ENCODE peak calls at places on chromosomes 1 and 21, in six cellular contexts. I, P, B, T, J and E are unnamed samples. For H3K4me1, the result is how much of the 10 kb centered on the place peaks cover.

GRCh38 chr1:167713330-167714081 is 8.3 kb upstream of the MPZL1 start:
- DNase-seq in P (peak), B (peak), I (peak), T (no peak), J (peak), E (peak)

GRCh38 chr1:93446837-93447451 is 974 bp upstream of the FNBP1L start:
- DNase-seq in J (peak), T (no peak), B (no peak), P (peak), I (no peak), E (peak)

GRCh38 chr1:99639945-99640344 is 6.0 kb upstream of the PALMD start:
- DNase-seq in I (no peak), P (no peak), B (no peak), J (no peak), T (no peak), E (no peak)

GRCh38 chr1:177753655-177754054 is 216.2 kb downstream of the SEC16B start:
- DNase-seq in I (no peak), P (no peak), B (no peak), J (no peak), T (no peak), E (no peak)

GRCh38 chr21:40381111-40381510 is 465.8 kb downstream of the DSCAM start:
- DNase-seq in J (no peak), I (no peak), B (no peak), T (no peak), P (no peak), E (no peak)

GRCh38 chr1:28247603-28248272 is 11.6 kb upstream of the SESN2 start:
- DNase-seq in I (no peak), T (no peak), P (peak), J (no peak), B (no peak), E (no peak)

GRCh38 chr1:66575739-66576138 is 41.8 kb downstream of the SGIP1 start:
- DNase-seq in P (no peak), T (no peak), I (no peak), J (no peak), B (no peak), E (peak)

GRCh38 chr1:201786824-201787223 is 42.1 kb upstream of the IPO9 start:
- DNase-seq in T (no peak), J (no peak), P (no peak), I (peak), B (no peak), E (no peak)

GRCh38 chr1:12608311-12608957 is 9.6 kb downstream of the DHRS3 start:
- DNase-seq in B (no peak), T (no peak), J (no peak), I (no peak), P (no peak), E (no peak)

GRCh38 chr1:223717123-223717522 is 4.8 kb downstream of the CAPN2 start:
- DNase-seq in T (no peak), B (no peak), I (no peak), P (no peak), J (no peak), E (no peak)

GRCh38 chr21:36932417-36932816 is 34.1 kb downstream of the HLCS start:
- DNase-seq in I (no peak), T (no peak), J (no peak), B (no peak), P (no peak), E (no peak)

GRCh38 chr1:12435639-12436344 is 182.2 kb downstream of the DHRS3 start:
- DNase-seq in B (no peak), J (no peak), I (no peak), P (no peak), T (no peak), E (no peak)

GRCh38 chr1:206506803-206507394 is 432 bp upstream of the RASSF5 start:
- DNase-seq in B (no peak), P (peak), T (no peak), I (no peak), J (peak), E (no peak)

GRCh38 chr1:42239555-42239954 is 75.0 kb upstream of the GUCA2A start:
- DNase-seq in I (no peak), T (no peak), J (no peak), B (no peak), P (no peak), E (no peak)

GRCh38 chr1:18932387-18932786 is 24.1 kb downstream of the IFFO2 start:
- DNase-seq in J (no peak), P (no peak), T (no peak), B (no peak), I (no peak), E (no peak)

GRCh38 chr1:204267191-204267601 is 53.4 kb upstream of the GOLT1A start:
- DNase-seq in P (no peak), I (no peak), T (no peak), B (no peak), J (no peak), E (no peak)

GRCh38 chr1:161131721-161132409 is 602 bp downstream of the DEDD start:
- DNase-seq in T (no peak), J (no peak), I (no peak), B (no peak), P (no peak), E (no peak)

GRCh38 chr1:243938146-243938676 is 88.2 kb upstream of the AKT3 start:
- DNase-seq in J (no peak), I (no peak), T (no peak), P (no peak), B (no peak), E (no peak)

GRCh38 chr1:235131961-235132360 is 3.3 kb upstream of the TOMM20 start:
- DNase-seq in T (no peak), I (no peak), B (no peak), J (no peak), P (no peak), E (no peak)

GRCh38 chr1:234768569-234769283 is 158.7 kb upstream of the IRF2BP2 start:
- DNase-seq in T (no peak), P (peak), J (no peak), I (no peak), B (peak), E (no peak)

GRCh38 chr1:44208216-44208615 is 5.1 kb upstream of the DMAP1 start:
- DNase-seq in J (no peak), P (no peak), B (no peak), T (no peak), I (no peak), E (no peak)

GRCh38 chr1:225485991-225486530 is 58.2 kb upstream of the LBR start:
- DNase-seq in J (no peak), B (no peak), I (no peak), P (no peak), T (no peak), E (no peak)

GRCh38 chr1:173503391-173503790 is 26.3 kb downstream of the PRDX6 start:
- DNase-seq in P (peak), B (no peak), J (no peak), I (no peak), T (no peak), E (no peak)

GRCh38 chr21:41883582-41883981 is 4.4 kb upstream of the PRDM15 start:
- DNase-seq in B (no peak), P (no peak), T (no peak), J (no peak), I (no peak), E (no peak)

GRCh38 chr1:143735764-143736461 is 235.9 kb downstream of the FAM72C start:
- DNase-seq in B (no peak), J (peak), T (no peak), I (no peak), P (no peak), E (no peak)

GRCh38 chr1:89815611-89816010 is 5.2 kb upstream of the LRRC8D start:
- DNase-seq in T (no peak), P (no peak), J (no peak), B (no peak), I (no peak), E (no peak)

GRCh38 chr1:241716915-241717651 is 65.0 kb downstream of the WDR64 start:
- DNase-seq in T (no peak), I (no peak), B (no peak), P (no peak), J (no peak), E (no peak)

GRCh38 chr21:46661211-46661625 is 25.7 kb downstream of the PRMT2 start:
- DNase-seq in I (peak), P (peak), B (peak), J (peak), T (no peak), E (no peak)

GRCh38 chr1:197683895-197684553 is 91.3 kb downstream of the DENND1B start:
- DNase-seq in B (no peak), T (no peak), I (no peak), J (no peak), P (no peak), E (no peak)

GRCh38 chr1:205477759-205478247 is 22.0 kb upstream of the BLACAT1 start:
- DNase-seq in J (peak), P (peak), B (no peak), I (peak), T (no peak), E (peak)

GRCh38 chr1:154445040-154445472 is 39.9 kb downstream of the IL6R start:
- DNase-seq in T (no peak), B (no peak), I (no peak), P (no peak), J (no peak), E (peak)

GRCh38 chr1:94709891-94710581 is 110.1 kb upstream of the SLC44A3 start:
- DNase-seq in B (no peak), J (no peak), P (no peak), T (no peak), I (no peak), E (no peak)

GRCh38 chr1:243343970-243344749 is 88.3 kb downstream of the SDCCAG8 start:
- DNase-seq in I (no peak), P (no peak), T (no peak), B (peak), J (no peak), E (no peak)

GRCh38 chr1:1543706-1544099 is 3.3 kb upstream of the TMEM240 start:
- DNase-seq in J (peak), I (peak), B (no peak), P (no peak), T (no peak), E (no peak)

GRCh38 chr21:40049031-40049958 is 182.1 kb downstream of the PCP4 start:
- DNase-seq in T (no peak), J (no peak), B (no peak), I (no peak), P (peak), E (peak)

GRCh38 chr1:62337535-62337784 is 18.2 kb upstream of the KANK4 start:
- DNase-seq in P (no peak), T (no peak), I (no peak), J (no peak), B (no peak), E (no peak)

GRCh38 chr1:67769633-67770256 is 63.5 kb downstream of the GNG12 start:
- DNase-seq in P (no peak), I (no peak), B (no peak), J (no peak), T (no peak), E (no peak)

GRCh38 chr1:212285685-212286436 is 651 bp downstream of the PPP2R5A start:
- DNase-seq in I (peak), J (peak), T (no peak), P (peak), B (peak), E (peak)

GRCh38 chr1:209095627-209096595 is 487.6 kb upstream of the CAMK1G start:
- DNase-seq in I (no peak), P (no peak), B (no peak), T (no peak), J (no peak), E (peak)

DNA sequence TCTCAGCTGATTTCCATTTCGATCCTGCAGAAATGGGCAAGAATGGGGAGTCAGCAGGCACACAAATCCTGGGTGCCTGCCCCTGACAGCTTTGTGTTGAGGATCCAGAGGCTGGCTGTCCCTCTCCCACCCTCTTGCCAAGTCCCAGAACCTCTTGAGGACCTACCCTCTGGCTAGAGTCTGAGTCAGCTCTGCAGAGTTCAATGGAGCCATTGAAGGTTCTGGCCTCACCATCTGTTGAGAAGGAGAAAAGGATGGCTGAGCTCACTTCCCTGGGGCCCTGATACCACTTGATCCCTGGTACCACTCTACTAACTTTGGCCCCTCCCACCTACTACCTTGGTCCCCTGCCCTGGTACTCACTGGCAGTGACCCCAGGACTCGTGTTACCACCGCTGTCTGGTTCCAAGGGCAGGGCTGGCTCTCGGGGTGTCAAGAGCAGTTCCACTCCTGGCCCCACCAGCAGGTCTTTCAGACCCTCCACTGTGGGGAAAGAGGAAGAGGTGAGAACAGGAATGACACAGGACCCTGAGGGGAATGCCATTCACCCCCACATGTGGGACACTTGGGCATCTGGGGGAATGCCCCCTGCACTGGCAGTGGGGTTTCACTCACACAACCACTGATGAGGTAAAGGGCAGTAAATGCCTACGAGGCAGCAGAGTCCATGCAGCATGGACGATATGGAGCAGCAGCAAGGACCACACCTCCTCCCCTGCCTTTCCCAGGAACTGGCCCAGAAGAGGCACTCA is 10.5 kb downstream of the RXFP4 start:
- DNase-seq in T (no peak), I (no peak), J (no peak), P (no peak), B (no peak), E (no peak)
- H3K4me3 ChIP-seq in T (no peak), I (no peak), J (no peak), P (no peak), B (no peak), E (no peak)

GRCh38 chr1:164579346-164579745 is 20.4 kb downstream of the PBX1 start:
- DNase-seq in B (no peak), P (no peak), I (no peak), J (no peak), T (no peak), E (no peak)
- H3K4me1 ChIP-seq in B (under half), P (half or more), I (under half), J (under half), T (under half), E (under half)

DNA sequence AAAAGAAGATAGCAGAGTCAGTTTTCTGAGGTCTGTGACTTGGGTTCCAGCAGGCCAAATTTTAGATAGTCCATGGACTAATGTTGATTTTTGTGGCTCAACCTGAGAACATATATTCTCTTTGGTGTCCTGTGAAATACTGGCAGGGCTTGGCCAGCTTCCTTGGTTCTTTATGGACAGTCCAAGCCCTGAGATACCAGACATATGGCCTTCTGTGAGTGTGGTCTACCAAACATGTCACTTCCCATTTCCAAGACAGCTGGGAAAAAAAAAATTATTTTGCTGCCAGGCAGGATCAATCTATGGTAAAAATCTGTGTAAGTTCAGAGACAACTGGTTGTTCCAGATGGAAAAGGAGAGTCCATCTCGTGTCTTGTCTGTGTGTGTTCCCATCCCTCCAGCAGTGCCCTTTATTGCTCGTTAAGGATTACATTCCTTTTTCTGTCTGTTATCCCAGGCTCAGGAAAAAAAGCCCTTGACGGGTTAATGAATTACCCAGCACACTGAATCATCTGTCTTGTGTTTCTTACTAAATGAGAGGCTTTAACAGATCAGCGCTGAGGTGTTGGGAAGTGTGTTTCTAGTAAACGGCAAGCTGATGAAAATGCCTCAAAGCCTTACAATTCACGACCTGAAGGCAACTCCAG is 33.4 kb upstream of the XPR1 start:
- DNase-seq in I (no peak), P (peak), T (no peak), B (no peak), J (peak), E (no peak)
- H3K4me3 ChIP-seq in I (no peak), P (no peak), T (no peak), B (no peak), J (no peak), E (no peak)

GRCh38 chr1:8398677-8399076 is 80.8 kb downstream of the SLC45A1 start:
- DNase-seq in J (no peak), T (no peak), B (no peak), I (no peak), P (no peak), E (no peak)
- H3K4me1 ChIP-seq in J (under half), T (under half), B (half or more), I (under half), P (half or more), E (under half)